ENCODE peak calls at places on chromosome 10, in five cellular contexts. One of them, this sample, is unnamed.

GRCh38 chr10:16848562-16849154 is 31.4 kb upstream of the RSU1 start:
- DNase-seq in sigmoid colon: no peak
- DNase-seq in prostate gland: no peak
- DNase-seq in stomach: no peak
- DNase-seq in H1: no peak
- DNase-seq in this sample: no peak

GRCh38 chr10:67602268-67602950 is 93.6 kb downstream of the CTNNA3 start:
- DNase-seq in prostate gland: no peak
- DNase-seq in H1: no peak
- DNase-seq in stomach: no peak
- DNase-seq in sigmoid colon: no peak
- DNase-seq in this sample: no peak

GRCh38 chr10:84179059-84179710 is 5.6 kb downstream of the GPR15LG start:
- DNase-seq in stomach: no peak
- DNase-seq in H1: no peak
- DNase-seq in sigmoid colon: no peak
- DNase-seq in prostate gland: peak
- DNase-seq in this sample: no peak

GRCh38 chr10:118139321-118139720 is 92.6 kb upstream of the RAB11FIP2 start:
- DNase-seq in stomach: no peak
- DNase-seq in H1: no peak
- DNase-seq in sigmoid colon: no peak
- DNase-seq in prostate gland: no peak
- DNase-seq in this sample: no peak

GRCh38 chr10:35448687-35449662 is 112.7 kb downstream of the CCNY start:
- DNase-seq in H1: no peak
- DNase-seq in stomach: peak
- DNase-seq in prostate gland: no peak
- DNase-seq in sigmoid colon: peak
- DNase-seq in this sample: no peak

GRCh38 chr10:75127481-75127880 is 16.0 kb downstream of the SAMD8 start:
- DNase-seq in prostate gland: no peak
- DNase-seq in stomach: no peak
- DNase-seq in sigmoid colon: no peak
- DNase-seq in H1: no peak
- DNase-seq in this sample: no peak

GRCh38 chr10:117546630-117547300 is 4.2 kb downstream of the EMX2 start:
- DNase-seq in prostate gland: no peak
- DNase-seq in H1: no peak
- DNase-seq in sigmoid colon: no peak
- DNase-seq in stomach: no peak
- DNase-seq in this sample: no peak

GRCh38 chr10:58565256-58565655 is 52.6 kb downstream of the BICC1 start:
- DNase-seq in stomach: no peak
- DNase-seq in prostate gland: no peak
- DNase-seq in sigmoid colon: no peak
- DNase-seq in H1: no peak
- DNase-seq in this sample: no peak

GRCh38 chr10:61978965-61979364 is 77.5 kb downstream of the ARID5B start:
- DNase-seq in prostate gland: no peak
- DNase-seq in sigmoid colon: no peak
- DNase-seq in H1: no peak
- DNase-seq in stomach: no peak
- DNase-seq in this sample: peak

GRCh38 chr10:13743101-13743693 is 156.4 kb downstream of the PRPF18 start:
- DNase-seq in prostate gland: no peak
- DNase-seq in sigmoid colon: peak
- DNase-seq in stomach: no peak
- DNase-seq in H1: no peak
- DNase-seq in this sample: no peak

GRCh38 chr10:1643911-1644810 is 93.2 kb downstream of the ADARB2 start:
- DNase-seq in sigmoid colon: peak
- DNase-seq in H1: no peak
- DNase-seq in prostate gland: no peak
- DNase-seq in stomach: no peak
- DNase-seq in this sample: no peak

GRCh38 chr10:61918989-61919388 is 17.5 kb downstream of the ARID5B start:
- DNase-seq in prostate gland: no peak
- DNase-seq in sigmoid colon: no peak
- DNase-seq in H1: no peak
- DNase-seq in stomach: no peak
- DNase-seq in this sample: no peak

GRCh38 chr10:44898665-44899064 is 12.5 kb upstream of the TMEM72 start:
- DNase-seq in stomach: no peak
- DNase-seq in H1: no peak
- DNase-seq in prostate gland: no peak
- DNase-seq in sigmoid colon: no peak
- DNase-seq in this sample: no peak

GRCh38 chr10:5594271-5595036 is 69.7 kb downstream of the CALML3 start:
- DNase-seq in sigmoid colon: no peak
- DNase-seq in prostate gland: no peak
- DNase-seq in H1: no peak
- DNase-seq in stomach: no peak
- DNase-seq in this sample: no peak

GRCh38 chr10:130300608-130301025 is 164.4 kb downstream of the GLRX3 start:
- DNase-seq in H1: no peak
- DNase-seq in prostate gland: no peak
- DNase-seq in stomach: no peak
- DNase-seq in sigmoid colon: no peak
- DNase-seq in this sample: no peak

GRCh38 chr10:86668297-86669165 is at the start of gene LDB3:
- DNase-seq in prostate gland: no peak
- DNase-seq in stomach: peak
- DNase-seq in sigmoid colon: peak
- DNase-seq in H1: no peak
- DNase-seq in this sample: no peak

GRCh38 chr10:60473557-60473956 is 83.9 kb upstream of the ANK3 start:
- DNase-seq in sigmoid colon: no peak
- DNase-seq in H1: no peak
- DNase-seq in prostate gland: no peak
- DNase-seq in stomach: no peak
- DNase-seq in this sample: no peak

GRCh38 chr10:59830601-59831259 is 75.6 kb downstream of the CCDC6 start:
- DNase-seq in stomach: peak
- DNase-seq in sigmoid colon: no peak
- DNase-seq in prostate gland: peak
- DNase-seq in H1: peak
- DNase-seq in this sample: no peak

GRCh38 chr10:74047871-74048270 is 50.0 kb downstream of the VCL start:
- DNase-seq in sigmoid colon: no peak
- DNase-seq in prostate gland: no peak
- DNase-seq in stomach: no peak
- DNase-seq in H1: no peak
- DNase-seq in this sample: peak

GRCh38 chr10:95693331-95693667 is 428 bp downstream of the TCTN3 start:
- DNase-seq in stomach: no peak
- DNase-seq in H1: no peak
- DNase-seq in prostate gland: no peak
- DNase-seq in sigmoid colon: no peak
- DNase-seq in this sample: no peak

GRCh38 chr10:1650542-1651279 is 86.6 kb downstream of the ADARB2 start:
- DNase-seq in sigmoid colon: peak
- DNase-seq in H1: no peak
- DNase-seq in prostate gland: no peak
- DNase-seq in stomach: no peak
- DNase-seq in this sample: no peak

GRCh38 chr10:490891-491571 is 198.4 kb downstream of the DIP2C start:
- DNase-seq in sigmoid colon: peak
- DNase-seq in H1: no peak
- DNase-seq in stomach: no peak
- DNase-seq in prostate gland: no peak
- DNase-seq in this sample: no peak

GRCh38 chr10:84296071-84296981 is 32.1 kb upstream of the CCSER2 start:
- DNase-seq in H1: no peak
- DNase-seq in stomach: no peak
- DNase-seq in sigmoid colon: no peak
- DNase-seq in prostate gland: no peak
- DNase-seq in this sample: no peak

GRCh38 chr10:109931153-109931552 is 7.8 kb upstream of the XPNPEP1 start:
- DNase-seq in H1: no peak
- DNase-seq in prostate gland: no peak
- DNase-seq in stomach: no peak
- DNase-seq in sigmoid colon: no peak
- DNase-seq in this sample: no peak

GRCh38 chr10:14022052-14022451 is 308.7 kb downstream of the FRMD4A start:
- DNase-seq in H1: no peak
- DNase-seq in sigmoid colon: no peak
- DNase-seq in prostate gland: no peak
- DNase-seq in stomach: no peak
- DNase-seq in this sample: no peak

GRCh38 chr10:27241640-27242472 is 1.3 kb upstream of the ACBD5 start:
- DNase-seq in sigmoid colon: peak
- DNase-seq in H1: peak
- DNase-seq in stomach: peak
- DNase-seq in prostate gland: peak
- DNase-seq in this sample: peak

GRCh38 chr10:27242473-27242950 is 1.9 kb upstream of the ACBD5 start:
- DNase-seq in H1: no peak
- DNase-seq in stomach: no peak
- DNase-seq in sigmoid colon: no peak
- DNase-seq in prostate gland: no peak
- DNase-seq in this sample: no peak

GRCh38 chr10:27240212-27240890 is at the start of gene ACBD5:
- DNase-seq in H1: peak
- DNase-seq in sigmoid colon: peak
- DNase-seq in stomach: peak
- DNase-seq in prostate gland: peak
- DNase-seq in this sample: peak

GRCh38 chr10:27242951-27243551 is 2.5 kb upstream of the ACBD5 start:
- DNase-seq in H1: no peak
- DNase-seq in prostate gland: peak
- DNase-seq in sigmoid colon: no peak
- DNase-seq in stomach: peak
- DNase-seq in this sample: peak

GRCh38 chr10:27240891-27241639 is 468 bp upstream of the ACBD5 start:
- DNase-seq in H1: peak
- DNase-seq in sigmoid colon: no peak
- DNase-seq in prostate gland: peak
- DNase-seq in stomach: peak
- DNase-seq in this sample: peak
- TF ChIP-seq POLR2AphosphoS5 in H1: no peak
- TF ChIP-seq POLR2AphosphoS5 in sigmoid colon: peak
- TF ChIP-seq POLR2AphosphoS5 in prostate gland: no peak
- TF ChIP-seq POLR2AphosphoS5 in stomach: no peak
- TF ChIP-seq POLR2AphosphoS5 in this sample: no peak

GRCh38 chr10:108779501-108779900 is 1143.8 kb downstream of the XPNPEP1 start:
- DNase-seq in H1: no peak
- DNase-seq in sigmoid colon: no peak
- DNase-seq in prostate gland: no peak
- DNase-seq in stomach: no peak
- DNase-seq in this sample: no peak

DNA sequence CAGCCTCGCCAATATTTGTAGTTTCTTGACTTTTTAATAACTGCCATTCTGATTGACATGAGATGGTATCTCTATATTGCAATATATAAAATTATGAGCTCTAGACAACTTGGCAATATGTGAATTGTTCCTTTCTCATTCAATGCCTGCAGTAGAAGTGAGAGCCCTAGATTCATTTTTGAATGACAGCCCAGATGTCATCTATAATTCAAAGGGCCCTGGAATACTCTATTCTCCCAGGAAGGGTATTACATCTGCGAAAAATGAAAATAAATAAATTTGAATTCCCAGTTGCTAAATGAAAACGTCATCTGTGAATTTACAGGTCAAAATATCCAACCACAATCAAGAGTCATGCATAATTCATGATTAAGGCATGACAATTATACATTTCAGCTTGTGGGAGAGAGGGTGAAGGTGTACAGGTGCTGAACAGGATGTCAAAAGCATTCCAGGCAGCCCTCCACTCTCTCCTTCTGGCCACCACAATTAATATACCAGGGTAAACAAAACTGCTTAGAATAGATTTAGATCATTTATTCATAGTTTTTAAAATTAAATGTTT is 1147.3 kb downstream of the XPNPEP1 start:
- DNase-seq in sigmoid colon: no peak
- DNase-seq in prostate gland: no peak
- DNase-seq in H1: no peak
- DNase-seq in stomach: no peak
- DNase-seq in this sample: no peak
- TF ChIP-seq POLR2AphosphoS5 in sigmoid colon: no peak
- TF ChIP-seq POLR2AphosphoS5 in prostate gland: no peak
- TF ChIP-seq POLR2AphosphoS5 in H1: no peak
- TF ChIP-seq POLR2AphosphoS5 in stomach: no peak
- TF ChIP-seq POLR2AphosphoS5 in this sample: no peak

GRCh38 chr10:9987197-9987596 is 1030.5 kb upstream of the CELF2 start:
- DNase-seq in stomach: no peak
- DNase-seq in prostate gland: no peak
- DNase-seq in sigmoid colon: no peak
- DNase-seq in H1: no peak
- DNase-seq in this sample: no peak
- TF ChIP-seq POLR2AphosphoS5 in stomach: no peak
- TF ChIP-seq POLR2AphosphoS5 in prostate gland: no peak
- TF ChIP-seq POLR2AphosphoS5 in sigmoid colon: peak
- TF ChIP-seq POLR2AphosphoS5 in H1: no peak
- TF ChIP-seq POLR2AphosphoS5 in this sample: no peak

GRCh38 chr10:124534231-124534798 is 72.7 kb downstream of the LHPP start:
- DNase-seq in stomach: peak
- DNase-seq in sigmoid colon: peak
- DNase-seq in prostate gland: no peak
- DNase-seq in H1: no peak
- DNase-seq in this sample: peak
- TF ChIP-seq POLR2AphosphoS5 in stomach: no peak
- TF ChIP-seq POLR2AphosphoS5 in sigmoid colon: no peak
- TF ChIP-seq POLR2AphosphoS5 in prostate gland: no peak
- TF ChIP-seq POLR2AphosphoS5 in H1: no peak
- TF ChIP-seq POLR2AphosphoS5 in this sample: no peak

DNA sequence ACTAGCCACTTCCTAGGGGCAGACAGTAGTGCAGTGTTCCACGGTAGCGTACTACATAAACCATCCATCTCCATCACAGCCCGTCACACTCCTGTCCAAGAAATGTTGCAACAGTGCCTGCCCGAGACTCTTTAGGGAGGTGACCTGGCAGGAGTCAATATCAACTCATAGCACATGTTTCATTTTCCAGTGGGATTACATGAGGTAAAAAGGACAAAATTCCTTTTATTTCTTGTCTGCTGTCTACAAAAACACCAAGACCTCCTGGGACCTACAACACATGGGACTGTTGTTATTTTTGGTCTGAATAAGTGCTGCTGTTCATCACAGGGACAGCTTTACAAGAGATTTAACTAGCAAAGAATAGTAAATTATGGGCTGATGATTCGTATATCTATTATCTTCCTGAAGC is 99.9 kb downstream of the MPP7 start:
- DNase-seq in prostate gland: no peak
- DNase-seq in stomach: no peak
- DNase-seq in H1: no peak
- DNase-seq in sigmoid colon: peak
- DNase-seq in this sample: no peak
- TF ChIP-seq POLR2AphosphoS5 in prostate gland: no peak
- TF ChIP-seq POLR2AphosphoS5 in stomach: no peak
- TF ChIP-seq POLR2AphosphoS5 in H1: no peak
- TF ChIP-seq POLR2AphosphoS5 in sigmoid colon: peak
- TF ChIP-seq POLR2AphosphoS5 in this sample: no peak

GRCh38 chr10:113169853-113170455 is 219.9 kb downstream of the TCF7L2 start:
- DNase-seq in H1: no peak
- DNase-seq in prostate gland: no peak
- DNase-seq in sigmoid colon: no peak
- DNase-seq in stomach: no peak
- DNase-seq in this sample: no peak
- TF ChIP-seq POLR2AphosphoS5 in H1: no peak
- TF ChIP-seq POLR2AphosphoS5 in prostate gland: no peak
- TF ChIP-seq POLR2AphosphoS5 in sigmoid colon: peak
- TF ChIP-seq POLR2AphosphoS5 in stomach: no peak
- TF ChIP-seq POLR2AphosphoS5 in this sample: no peak